ENCODE peak calls at places on chromosomes 13 and 19, in four cellular contexts. U is CD8-positive, alpha-beta T cell; T is pancreas; Y is CD4-positive, alpha-beta memory T cell. V is an unnamed sample.
A peak's percentile ranks its signal among the peaks of the same experiment; 100 is the strongest.

GRCh38 chr19:3618144-3618810 is 8.3 kb downstream of the CACTIN start:
- DNase-seq in U (peak; percentile 43), T (no peak), Y (peak; percentile 24), V (peak; percentile 41)

GRCh38 chr13:73141292-73141771 is 82.5 kb downstream of the KLF5 start:
- DNase-seq in U (no peak), T (no peak), Y (no peak), V (peak; percentile 6)

GRCh38 chr13:23628250-23628649 is 58.0 kb downstream of the TNFRSF19 start:
- DNase-seq in U (no peak), T (no peak), Y (no peak), V (no peak)

GRCh38 chr13:29496241-29496712 is 99.2 kb downstream of the SLC7A1 start:
- DNase-seq in U (no peak), T (peak; percentile 96), Y (no peak), V (no peak)

GRCh38 chr19:18776736-18777135 is 14.4 kb downstream of the COMP start:
- DNase-seq in U (no peak), T (peak; percentile 65), Y (no peak), V (peak; percentile 74)

GRCh38 chr19:50501568-50502475 is 9.2 kb downstream of the JOSD2 start:
- DNase-seq in U (no peak), T (peak; percentile 56), Y (no peak), V (no peak)

GRCh38 chr19:18292810-18293641 is 11.6 kb upstream of the JUND start:
- DNase-seq in U (peak; percentile 37), T (peak; percentile 85), Y (no peak), V (peak; percentile 89)

GRCh38 chr19:18543814-18544475 is 572 bp upstream of the FKBP8 start:
- DNase-seq in U (peak; percentile 74), T (no peak), Y (peak; percentile 84), V (peak; percentile 80)

GRCh38 chr13:97188207-97188606 is 33.9 kb upstream of the MBNL2 start:
- DNase-seq in U (no peak), T (no peak), Y (no peak), V (no peak)

GRCh38 chr13:92355213-92355612 is 871.4 kb upstream of the GPC6 start:
- DNase-seq in U (no peak), T (no peak), Y (no peak), V (peak; percentile 2)

GRCh38 chr13:109481046-109481445 is 305.3 kb downstream of the IRS2 start:
- DNase-seq in U (no peak), T (no peak), Y (no peak), V (no peak)

GRCh38 chr13:112893570-112894422 is 75.2 kb upstream of the MCF2L start:
- DNase-seq in U (peak; percentile 33), T (peak; percentile 90), Y (peak; percentile 18), V (peak; percentile 27)

GRCh38 chr13:112892759-112893569 is 76.0 kb upstream of the MCF2L start:
- DNase-seq in U (no peak), T (peak; percentile 78), Y (no peak), V (no peak)

GRCh38 chr13:112894423-112894672 is 74.7 kb upstream of the MCF2L start:
- DNase-seq in U (no peak), T (no peak), Y (no peak), V (no peak)

GRCh38 chr13:112895521-112896465 is 73.2 kb upstream of the MCF2L start:
- DNase-seq in U (no peak), T (no peak), Y (no peak), V (no peak)

DNA sequence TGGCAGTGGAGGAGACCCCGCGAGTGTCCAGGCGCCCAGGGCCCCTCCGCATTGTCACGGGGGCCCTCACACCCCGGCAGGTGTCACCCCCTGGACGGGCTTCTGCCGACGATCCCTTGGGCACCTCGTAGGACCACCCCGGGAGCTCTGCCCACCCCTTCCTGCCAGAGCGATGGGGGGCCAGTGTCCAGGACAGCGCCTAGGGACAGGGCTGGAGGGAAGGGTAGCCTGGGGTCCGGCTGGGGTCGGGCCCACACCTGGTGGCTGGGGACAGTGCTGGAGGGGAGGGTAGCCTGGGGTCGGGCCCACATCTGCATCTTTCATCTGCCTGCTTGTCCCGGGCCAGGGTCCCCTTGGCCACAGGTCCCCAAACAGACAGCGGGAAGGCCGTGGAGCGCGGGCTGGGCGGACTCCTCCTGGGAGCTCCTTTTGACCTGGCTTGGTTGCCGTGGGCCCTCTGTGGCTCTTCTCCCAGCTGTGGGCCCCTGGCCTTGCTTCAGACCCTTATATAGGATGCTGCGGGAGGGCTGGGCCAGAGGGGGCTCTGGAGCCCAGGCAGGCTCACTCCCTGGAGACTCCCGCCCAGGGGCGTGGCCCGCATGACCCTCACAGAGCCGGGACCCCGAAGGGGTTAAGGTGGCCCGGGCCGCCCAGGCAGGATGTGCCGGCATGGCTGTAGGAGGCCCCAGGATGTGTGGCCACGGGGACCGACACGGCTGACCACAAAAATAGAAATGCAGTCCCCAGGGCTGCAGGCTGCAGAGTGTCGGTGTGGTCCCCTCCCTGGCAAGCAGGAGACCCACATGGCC is 74.1 kb upstream of the MCF2L start:
- DNase-seq in U (no peak), T (peak; percentile 86), Y (no peak), V (no peak)
- H3K4me3 ChIP-seq in U (peak overlapping the region; percentile 27), T (peak overlapping the region; percentile 44), Y (no peak overlapping the region), V (no peak overlapping the region)

GRCh38 chr19:57190301-57190700 is 999 bp upstream of the ZNF264 start:
- DNase-seq in U (no peak), T (no peak), Y (no peak), V (no peak)
- H3K4me3 ChIP-seq in U (peak overlapping the region; percentile 84), T (no peak overlapping the region), Y (no peak overlapping the region), V (no peak overlapping the region)

DNA sequence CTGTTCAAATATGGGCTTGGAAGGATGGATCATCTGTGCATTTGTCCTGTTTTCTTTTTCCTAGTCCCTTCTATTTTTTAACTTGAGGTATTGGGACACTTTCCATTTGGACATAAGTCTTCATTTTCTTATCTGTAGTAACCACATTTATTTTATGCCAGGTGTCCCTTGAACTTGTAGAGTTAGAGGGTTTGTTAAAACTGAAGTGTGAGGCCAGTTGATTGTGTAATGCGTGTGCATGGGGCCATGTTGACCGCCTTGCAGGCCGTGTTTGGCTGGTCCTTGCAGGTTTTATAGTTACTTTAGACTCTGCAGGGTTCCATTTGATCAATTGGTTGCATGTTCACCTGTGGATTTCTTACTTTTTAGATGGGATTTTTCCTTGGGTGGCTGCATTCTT is 21.0 kb downstream of the SAE1 start:
- DNase-seq in U (no peak), T (no peak), Y (no peak), V (no peak)
- H3K4me3 ChIP-seq in U (no peak overlapping the region), T (no peak overlapping the region), Y (no peak overlapping the region), V (no peak overlapping the region)

GRCh38 chr19:48393559-48394330 is at the start of gene GRIN2D:
- DNase-seq in U (peak; percentile 45), T (peak; percentile 75), Y (peak; percentile 19), V (no peak)
- H3K4me3 ChIP-seq in U (peak within 1 kb of the TSS; percentile 27), T (no peak within 1 kb of the TSS), Y (peak within 1 kb of the TSS; percentile 24), V (peak within 1 kb of the TSS; percentile 33)

GRCh38 chr19:852136-853013 is at the start of gene ELANE:
- DNase-seq in U (peak; percentile 15), T (peak; percentile 72), Y (no peak), V (no peak)

GRCh38 chr19:853014-853553 is 981 bp downstream of the ELANE start:
- DNase-seq in U (no peak), T (peak; percentile 70), Y (no peak), V (no peak)

GRCh38 chr19:850979-851335 is 1.1 kb upstream of the ELANE start:
- DNase-seq in U (peak; percentile 8), T (peak; percentile 58), Y (no peak), V (no peak)

GRCh38 chr19:848457-848921 is 3.6 kb upstream of the ELANE start:
- DNase-seq in U (peak; percentile 7), T (no peak), Y (no peak), V (no peak)

DNA sequence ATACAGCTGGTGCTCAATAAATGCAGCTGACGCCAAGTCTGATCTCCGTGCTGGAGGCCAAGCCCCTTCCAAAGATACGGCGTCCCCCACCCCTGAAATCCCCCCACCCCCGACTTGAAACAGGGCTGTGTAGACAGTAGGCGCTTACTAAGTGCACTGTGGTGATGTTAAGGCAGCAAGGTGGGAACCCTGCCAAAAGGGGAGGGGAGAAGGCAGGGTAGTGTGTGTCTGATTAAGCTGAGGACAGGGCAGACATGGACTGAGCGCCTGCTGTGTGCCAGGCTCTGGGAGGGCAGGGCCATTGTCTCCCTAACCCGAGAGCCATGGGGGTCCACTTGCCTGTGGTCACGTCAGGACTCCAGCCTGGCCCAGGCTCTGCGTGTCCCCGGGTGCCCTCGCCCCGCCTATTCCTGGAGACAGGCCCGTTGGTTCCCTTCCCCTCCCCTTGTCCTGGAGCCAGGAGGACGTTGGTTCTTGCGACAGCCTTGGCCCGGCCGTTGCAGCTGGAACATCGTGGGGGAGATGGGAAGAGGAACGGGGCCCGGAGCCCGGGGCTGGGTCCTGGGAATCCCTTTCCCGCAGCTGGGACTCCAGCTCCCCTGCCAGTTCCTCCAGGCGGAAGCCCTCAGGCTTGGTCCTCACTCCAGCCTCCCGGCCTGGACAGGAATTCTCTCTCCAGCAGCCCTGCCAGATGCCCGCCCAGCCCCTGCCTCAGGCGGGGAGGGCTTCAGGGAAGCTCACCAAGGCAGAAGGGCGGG is 1.7 kb upstream of the ELANE start:
- DNase-seq in U (peak; percentile 21), T (peak; percentile 93), Y (no peak), V (peak; percentile 94)
- H3K4me3 ChIP-seq in U (no peak overlapping the region), T (no peak overlapping the region), Y (no peak overlapping the region), V (peak overlapping the region; percentile 39)

GRCh38 chr19:2524361-2524839 is 48.5 kb downstream of the GADD45B start:
- DNase-seq in U (no peak), T (no peak), Y (no peak), V (no peak)

GRCh38 chr19:2527716-2528115 is 51.8 kb downstream of the GADD45B start:
- DNase-seq in U (no peak), T (no peak), Y (no peak), V (no peak)

GRCh38 chr19:2524840-2525723 is 49.2 kb downstream of the GADD45B start:
- DNase-seq in U (no peak), T (peak; percentile 62), Y (no peak), V (peak; percentile 80)

GRCh38 chr19:2527171-2527570 is 51.2 kb downstream of the GADD45B start:
- DNase-seq in U (no peak), T (no peak), Y (no peak), V (no peak)

DNA sequence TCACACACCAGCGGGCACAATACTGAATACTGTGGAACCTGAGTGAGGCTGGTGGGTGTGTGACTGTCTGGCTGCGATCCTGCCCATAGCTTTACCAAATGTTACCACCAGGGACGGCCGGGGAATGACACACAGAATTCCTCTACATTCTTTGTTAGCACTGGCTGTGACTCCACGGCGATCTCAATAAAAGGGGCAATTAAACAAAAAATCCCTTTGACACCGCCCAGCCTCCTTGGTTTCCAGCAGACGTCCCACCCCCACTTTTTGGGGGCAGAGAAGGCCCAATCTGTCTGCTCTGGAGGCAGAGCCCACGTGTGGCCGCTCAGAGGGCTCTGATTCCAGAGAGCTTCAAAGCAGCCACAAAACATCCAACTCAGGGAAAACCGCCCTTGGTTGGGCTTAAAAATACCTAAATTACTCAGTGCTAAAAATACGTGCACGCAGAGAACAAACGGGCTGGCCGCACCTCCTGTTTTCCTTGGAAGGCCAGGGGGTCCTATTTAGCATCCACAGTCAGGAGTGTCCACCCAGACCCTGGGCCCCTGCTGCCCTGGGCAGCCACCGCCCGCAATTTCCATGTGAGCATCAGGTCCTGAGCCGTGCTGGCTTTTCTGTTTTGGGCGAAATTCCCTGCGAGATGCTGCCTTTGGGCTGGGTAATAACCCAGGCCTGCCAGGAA is 47.8 kb downstream of the GADD45B start:
- DNase-seq in U (no peak), T (no peak), Y (no peak), V (peak; percentile 55)
- H3K4me3 ChIP-seq in U (no peak overlapping the region), T (no peak overlapping the region), Y (no peak overlapping the region), V (no peak overlapping the region)

GRCh38 chr13:35393886-35394285 is 82.6 kb downstream of the MAB21L1 start:
- DNase-seq in U (no peak), T (no peak), Y (no peak), V (no peak)
- H3K4me3 ChIP-seq in U (no peak overlapping the region), T (no peak overlapping the region), Y (no peak overlapping the region), V (no peak overlapping the region)